ENCODE peak calls at places on chromosomes 2 and 18, in ten cellular contexts. G is HepG2, D is WTC11, Q is AG10803, Z is hepatocyte, C is astrocyte of the spinal cord, W is mesothelial cell of epicardium, K is cardiac fibroblast, U is BE2C, J is chondrocyte. F is an unnamed sample.

GRCh38 chr2:134796373-134796772 is 42.0 kb upstream of the ACMSD start:
- DNase-seq in G (no peak), D (no peak), Q (no peak), Z (no peak), C (no peak), W (no peak), K (no peak), U (no peak), J (no peak), F (no peak)

GRCh38 chr2:128525653-128526052 is 207.0 kb upstream of the HS6ST1 start:
- DNase-seq in G (no peak), D (no peak), Q (no peak), Z (no peak), C (peak; percentile 74), W (no peak), K (no peak), U (no peak), J (no peak), F (no peak)

GRCh38 chr2:65353927-65354326 is 78.5 kb downstream of the SPRED2 start:
- DNase-seq in G (no peak), D (no peak), Q (no peak), Z (no peak), C (no peak), W (no peak), K (no peak), U (no peak), J (no peak), F (no peak)

GRCh38 chr2:179695486-179695885 is 165.9 kb downstream of the ZNF385B start:
- DNase-seq in G (no peak), D (no peak), Q (no peak), Z (no peak), C (no peak), W (no peak), K (no peak), U (no peak), J (no peak), F (no peak)

GRCh38 chr18:28183418-28184078 is 6.6 kb upstream of the CDH2 start:
- DNase-seq in G (peak; percentile 82), D (no peak), Q (peak; percentile 55), Z (peak; percentile 19), C (no peak), W (no peak), K (peak; percentile 55), U (no peak), J (no peak), F (no peak)

GRCh38 chr18:44848931-44849330 is 168.2 kb downstream of the SETBP1 start:
- DNase-seq in G (no peak), D (no peak), Q (no peak), Z (no peak), C (no peak), W (no peak), K (no peak), U (peak; percentile 34), J (no peak), F (no peak)

GRCh38 chr2:212973347-212973746 is 178.1 kb downstream of the IKZF2 start:
- DNase-seq in G (no peak), D (no peak), Q (no peak), Z (no peak), C (no peak), W (no peak), K (no peak), U (no peak), J (no peak), F (no peak)

GRCh38 chr2:157825885-157826284 is 50.2 kb downstream of the ACVR1 start:
- DNase-seq in G (no peak), D (no peak), Q (peak; percentile 90), Z (peak; percentile 63), C (no peak), W (no peak), K (peak; percentile 44), U (no peak), J (no peak), F (peak; percentile 57)

GRCh38 chr18:48932822-48933510 is 17.8 kb downstream of the SMAD7 start:
- DNase-seq in G (no peak), D (no peak), Q (no peak), Z (no peak), C (peak; percentile 59), W (no peak), K (peak; percentile 33), U (peak; percentile 44), J (no peak), F (no peak)

GRCh38 chr18:48929951-48930713 is 20.6 kb downstream of the SMAD7 start:
- DNase-seq in G (peak; percentile 99), D (no peak), Q (peak; percentile 87), Z (peak; percentile 90), C (peak; percentile 72), W (no peak), K (peak; percentile 59), U (peak; percentile 39), J (no peak), F (peak; percentile 59)

GRCh38 chr18:48930926-48931325 is 19.8 kb downstream of the SMAD7 start:
- DNase-seq in G (no peak), D (no peak), Q (no peak), Z (no peak), C (no peak), W (no peak), K (no peak), U (no peak), J (no peak), F (no peak)

GRCh38 chr18:48932462-48932818 is 18.3 kb downstream of the SMAD7 start:
- DNase-seq in G (no peak), D (no peak), Q (no peak), Z (no peak), C (no peak), W (no peak), K (no peak), U (peak; percentile 47), J (no peak), F (no peak)

DNA sequence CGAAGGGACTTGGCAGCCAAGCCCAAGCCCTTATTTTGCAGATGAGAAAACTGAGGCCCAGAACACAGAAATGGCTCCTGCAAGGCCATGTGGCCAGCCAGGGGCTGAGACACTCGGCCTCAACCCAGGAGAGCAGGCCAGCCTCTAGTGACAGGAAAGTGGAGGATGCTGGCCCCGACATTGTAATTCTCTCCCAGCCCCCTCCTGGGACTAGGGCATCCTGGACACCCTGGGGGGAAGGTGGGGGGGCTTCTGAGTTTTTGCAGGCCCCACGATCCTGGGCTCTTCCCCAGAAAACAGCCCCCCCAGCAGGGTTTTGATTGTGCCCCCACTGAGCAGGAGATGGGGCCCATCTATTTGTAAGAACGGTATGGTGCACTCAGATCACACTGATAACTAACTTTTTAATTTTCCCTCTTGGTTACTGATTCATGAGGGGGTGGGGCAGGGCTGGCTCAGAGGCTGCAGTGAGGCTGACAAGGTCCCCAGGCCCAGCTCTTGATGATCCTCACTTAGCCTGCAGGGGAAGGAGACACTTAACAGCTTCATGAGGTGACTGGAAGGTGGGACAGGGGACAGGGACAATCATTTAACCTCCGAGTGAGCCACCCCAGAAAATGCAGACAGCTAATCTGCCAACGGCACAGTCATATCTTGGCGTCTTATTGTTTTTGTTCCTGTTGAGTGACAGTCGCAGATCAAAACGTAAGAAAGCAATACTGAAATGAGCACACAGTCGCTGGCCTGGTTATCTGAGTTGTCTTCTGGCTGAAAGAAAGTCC is 18.9 kb downstream of the SMAD7 start:
- DNase-seq in G (no peak), D (no peak), Q (no peak), Z (no peak), C (no peak), W (no peak), K (no peak), U (peak; percentile 40), J (no peak), F (peak; percentile 42)
- TF ChIP-seq CTCF in G (no peak), D (no peak), Q (no peak), Z (no peak), C (no peak), W (no peak), K (no peak), U (no peak), J (no peak), F (no peak)

DNA sequence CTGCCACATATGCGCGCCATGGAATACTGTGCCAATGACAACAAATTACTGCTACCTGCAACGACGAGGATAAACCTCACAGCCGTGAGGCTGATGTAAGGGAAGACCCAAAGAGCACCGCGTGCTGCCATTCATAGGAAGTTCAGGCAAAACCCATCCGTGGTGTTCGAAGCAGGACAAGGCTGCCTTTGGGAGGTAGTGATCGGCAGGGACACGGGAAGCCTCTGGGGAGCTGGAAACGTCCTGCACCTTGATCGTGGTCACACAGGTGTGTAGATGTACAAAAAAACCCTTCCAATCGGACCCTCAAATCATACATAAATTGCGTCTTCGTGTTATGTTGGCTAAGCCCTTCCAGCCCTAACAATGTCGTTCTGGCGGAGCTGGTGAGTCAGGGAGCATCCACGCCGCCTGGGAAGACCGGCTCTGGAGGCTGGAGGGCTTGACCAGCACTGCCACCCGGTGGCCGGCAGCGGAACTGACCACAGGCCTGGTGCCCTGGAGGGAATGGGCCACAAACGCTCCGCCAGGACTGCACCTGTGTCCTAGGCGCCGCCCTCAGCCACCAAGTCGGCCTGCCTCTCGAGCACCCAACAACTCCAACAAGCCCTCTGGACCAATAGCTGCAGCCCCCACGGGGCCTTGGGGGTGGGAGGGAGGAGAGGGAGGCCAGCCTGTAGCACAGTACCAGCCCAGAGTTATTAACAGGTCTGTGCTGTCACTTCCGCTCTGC is 4.1 kb upstream of the NEURL3 start:
- DNase-seq in G (peak; percentile 78), D (peak; percentile 97), Q (peak; percentile 82), Z (peak; percentile 95), C (peak; percentile 79), W (peak; percentile 93), K (peak; percentile 91), U (peak; percentile 82), J (no peak), F (peak; percentile 95)
- TF ChIP-seq CTCF in G (peak; percentile 100), D (peak; percentile 93), Q (peak; percentile 95), Z (peak; percentile 94), C (peak; percentile 96), W (peak; percentile 95), K (peak; percentile 98), U (peak; percentile 82), J (peak; percentile 94), F (peak; percentile 93)

GRCh38 chr2:235551965-235552364 is 58.1 kb downstream of the AGAP1 start:
- DNase-seq in G (peak; percentile 81), D (peak; percentile 66), Q (peak; percentile 45), Z (peak; percentile 74), C (peak; percentile 56), W (no peak), K (peak; percentile 56), U (peak; percentile 68), J (peak; percentile 68), F (peak; percentile 76)
- TF ChIP-seq CTCF in G (peak; percentile 86), D (no peak), Q (peak; percentile 45), Z (peak; percentile 49), C (peak; percentile 74), W (no peak), K (peak; percentile 55), U (peak; percentile 72), J (peak; percentile 74), F (peak; percentile 55)

GRCh38 chr18:70073442-70073841 is 125.8 kb upstream of the CD226 start:
- DNase-seq in G (no peak), D (no peak), Q (no peak), Z (no peak), C (no peak), W (no peak), K (no peak), U (no peak), J (no peak), F (no peak)

GRCh38 chr18:70075906-70076305 is 128.2 kb upstream of the CD226 start:
- DNase-seq in G (no peak), D (no peak), Q (no peak), Z (no peak), C (no peak), W (no peak), K (peak; percentile 10), U (no peak), J (no peak), F (no peak)

GRCh38 chr18:70074091-70074490 is 126.4 kb upstream of the CD226 start:
- DNase-seq in G (no peak), D (no peak), Q (no peak), Z (no peak), C (no peak), W (no peak), K (no peak), U (no peak), J (no peak), F (no peak)

GRCh38 chr18:70069965-70070364 is 122.3 kb upstream of the CD226 start:
- DNase-seq in G (no peak), D (no peak), Q (no peak), Z (no peak), C (no peak), W (no peak), K (no peak), U (no peak), J (no peak), F (no peak)

DNA sequence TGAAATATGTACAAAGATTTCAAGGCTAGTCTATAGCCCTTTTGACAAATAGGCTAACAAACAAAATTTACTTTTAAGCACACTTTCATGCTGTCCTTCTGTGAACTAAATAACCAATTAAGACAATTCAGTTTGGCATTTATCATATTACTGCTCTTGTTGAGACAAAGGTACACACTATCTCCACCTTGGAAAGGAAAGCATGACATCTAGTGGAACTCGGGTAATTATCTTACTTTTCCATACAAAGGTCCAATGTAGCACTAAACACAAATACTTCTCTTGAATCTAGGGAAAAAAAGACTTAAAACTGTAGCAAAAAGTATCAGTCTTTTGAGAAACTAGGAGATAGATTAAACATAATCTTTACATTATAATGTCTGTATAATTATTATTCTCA is 125.0 kb upstream of the CD226 start:
- DNase-seq in G (peak; percentile 34), D (no peak), Q (peak; percentile 47), Z (peak; percentile 40), C (peak; percentile 42), W (no peak), K (peak; percentile 64), U (no peak), J (no peak), F (no peak)
- TF ChIP-seq CTCF in G (peak; percentile 70), D (no peak), Q (peak; percentile 48), Z (peak; percentile 57), C (peak; percentile 39), W (no peak), K (peak; percentile 33), U (peak; percentile 46), J (peak; percentile 84), F (no peak)

F was measured in Calu3.